ENCODE peak calls at places on chromosome 4, in nine cellular contexts. I is astrocyte, P is WTC11, Y is A549, U is endothelial cell, O is mucosa of descending colon, E is esophagus muscularis mucosa, R is cardiac muscle cell, S is transverse colon. L is an unnamed sample.

GRCh38 chr4:84920591-84920990 is 45.9 kb downstream of the WDFY3 start:
- DNase-seq in Y (no peak), I (peak; percentile 62), E (no peak), U (no peak), S (no peak), O (no peak), P (no peak), R (peak; percentile 84), L (no peak)

GRCh38 chr4:82900016-82900334 is 560 bp upstream of the THAP9 start:
- DNase-seq in E (no peak), U (no peak), I (no peak), O (no peak), Y (peak; percentile 46), P (no peak), S (no peak), R (no peak), L (no peak)

GRCh38 chr4:63620271-63620670 is 789.0 kb downstream of the TECRL start:
- DNase-seq in U (no peak), Y (no peak), I (no peak), P (no peak), E (no peak), O (no peak), S (no peak), R (no peak), L (no peak)

GRCh38 chr4:34365891-34366290 is 1878.4 kb downstream of the ARAP2 start:
- DNase-seq in Y (no peak), O (no peak), R (no peak), U (no peak), P (no peak), E (no peak), S (no peak), I (no peak), L (no peak)

GRCh38 chr4:2783790-2784189 is 9.1 kb upstream of the SH3BP2 start:
- DNase-seq in E (no peak), R (no peak), P (no peak), O (no peak), I (no peak), Y (no peak), S (no peak), U (no peak), L (no peak)

GRCh38 chr4:185394568-185395254 is 1.0 kb downstream of the LRP2BP start:
- DNase-seq in U (no peak), I (peak; percentile 27), R (no peak), O (no peak), S (no peak), E (no peak), P (no peak), Y (no peak), L (peak; percentile 17)

GRCh38 chr4:97866821-97867556 is 276.3 kb downstream of the STPG2 start:
- DNase-seq in U (no peak), S (no peak), I (no peak), E (no peak), O (no peak), R (no peak), P (no peak), Y (no peak), L (no peak)

GRCh38 chr4:25223770-25224375 is 10.0 kb upstream of the PI4K2B start:
- DNase-seq in S (no peak), E (no peak), I (peak; percentile 34), O (peak; percentile 56), Y (peak; percentile 61), U (peak; percentile 33), P (peak; percentile 49), R (peak; percentile 53), L (peak; percentile 17)

GRCh38 chr4:183996868-183997267 is 91.8 kb downstream of the STOX2 start:
- DNase-seq in P (no peak), E (no peak), R (peak; percentile 20), O (no peak), Y (no peak), S (no peak), U (no peak), I (peak; percentile 53), L (no peak)

GRCh38 chr4:71294301-71294700 is 44.5 kb upstream of the SLC4A4 start:
- DNase-seq in O (no peak), U (no peak), I (peak; percentile 66), R (no peak), Y (no peak), P (no peak), S (no peak), E (no peak), L (no peak)

GRCh38 chr4:999863-1000425 is 6.7 kb upstream of the SLC26A1 start:
- DNase-seq in E (no peak), I (no peak), S (no peak), R (no peak), U (no peak), O (no peak), P (no peak), Y (no peak), L (no peak)

GRCh38 chr4:40399578-40399977 is 64.4 kb downstream of the CHRNA9 start:
- DNase-seq in P (no peak), R (no peak), U (no peak), E (no peak), O (no peak), I (no peak), S (no peak), Y (no peak), L (no peak)

GRCh38 chr4:153543351-153543750 is 77.2 kb downstream of the TMEM131L start:
- DNase-seq in O (no peak), R (no peak), U (no peak), E (peak; percentile 88), P (no peak), I (no peak), S (no peak), Y (no peak), L (no peak)

GRCh38 chr4:153542131-153542530 is 76.0 kb downstream of the TMEM131L start:
- DNase-seq in O (no peak), Y (no peak), I (no peak), R (no peak), U (no peak), S (no peak), P (no peak), E (peak; percentile 85), L (no peak)

GRCh38 chr4:153545822-153546221 is 79.7 kb downstream of the TMEM131L start:
- DNase-seq in E (peak; percentile 57), S (no peak), I (no peak), P (no peak), U (no peak), Y (no peak), O (no peak), R (no peak), L (no peak)

GRCh38 chr4:153541426-153542096 is 75.4 kb downstream of the TMEM131L start:
- DNase-seq in O (no peak), I (peak; percentile 97), P (no peak), R (peak; percentile 70), U (no peak), S (no peak), E (peak; percentile 64), Y (no peak), L (peak; percentile 39)

GRCh38 chr4:153542835-153543234 is 76.7 kb downstream of the TMEM131L start:
- DNase-seq in R (no peak), U (no peak), O (no peak), Y (no peak), P (peak; percentile 58), S (no peak), I (no peak), E (peak; percentile 77), L (peak; percentile 48)
- TF ChIP-seq CTCF in R (no peak), U (no peak), O (no peak), Y (no peak), P (peak; percentile 36), S (no peak), I (no peak), E (no peak), L (peak; percentile 37)

GRCh38 chr4:141375855-141376254 is 155.2 kb downstream of the ZNF330 start:
- DNase-seq in I (peak; percentile 90), P (no peak), U (no peak), O (no peak), Y (peak; percentile 87), R (peak; percentile 84), S (no peak), E (no peak), L (no peak)
- TF ChIP-seq CTCF in I (peak; percentile 68), P (no peak), U (no peak), O (no peak), Y (peak; percentile 52), R (peak; percentile 57), S (no peak), E (no peak), L (no peak)

GRCh38 chr4:177236889-177237288 is 72.8 kb upstream of the NEIL3 start:
- DNase-seq in Y (no peak), I (no peak), P (no peak), O (no peak), E (no peak), R (no peak), U (no peak), S (no peak), L (no peak)

GRCh38 chr4:177237291-177237690 is 72.4 kb upstream of the NEIL3 start:
- DNase-seq in I (no peak), P (no peak), R (no peak), O (no peak), U (no peak), S (no peak), Y (no peak), E (no peak), L (no peak)

GRCh38 chr4:177239475-177239874 is 70.2 kb upstream of the NEIL3 start:
- DNase-seq in R (peak; percentile 13), I (peak; percentile 23), P (no peak), E (no peak), O (no peak), Y (no peak), U (no peak), S (no peak), L (no peak)

GRCh38 chr4:177239878-177240277 is 69.8 kb upstream of the NEIL3 start:
- DNase-seq in U (no peak), S (no peak), O (no peak), E (no peak), Y (no peak), R (no peak), P (no peak), I (no peak), L (no peak)

DNA sequence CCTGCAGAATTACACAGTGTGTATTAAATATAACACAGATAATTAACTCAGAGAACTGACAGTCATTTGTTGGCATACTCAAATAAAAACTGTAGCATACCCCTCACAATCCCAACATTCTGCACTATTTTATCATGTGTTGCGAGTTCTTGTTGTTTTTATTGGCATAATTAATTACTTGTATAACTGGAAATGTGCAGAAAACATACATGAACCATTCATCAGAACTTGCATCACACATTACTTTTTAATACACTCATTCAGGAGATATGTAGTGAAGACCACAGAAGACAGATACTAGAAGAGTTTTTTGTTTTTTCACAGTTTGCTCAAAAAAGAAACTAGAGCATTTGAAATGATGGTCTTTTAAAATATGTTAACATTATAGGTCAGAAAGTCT is 74.6 kb upstream of the NEIL3 start:
- DNase-seq in O (no peak), U (no peak), S (no peak), E (no peak), I (peak; percentile 95), R (peak; percentile 72), P (no peak), Y (no peak), L (no peak)
- TF ChIP-seq CTCF in O (no peak), U (no peak), S (no peak), E (no peak), I (no peak), R (no peak), P (no peak), Y (no peak), L (no peak)

DNA sequence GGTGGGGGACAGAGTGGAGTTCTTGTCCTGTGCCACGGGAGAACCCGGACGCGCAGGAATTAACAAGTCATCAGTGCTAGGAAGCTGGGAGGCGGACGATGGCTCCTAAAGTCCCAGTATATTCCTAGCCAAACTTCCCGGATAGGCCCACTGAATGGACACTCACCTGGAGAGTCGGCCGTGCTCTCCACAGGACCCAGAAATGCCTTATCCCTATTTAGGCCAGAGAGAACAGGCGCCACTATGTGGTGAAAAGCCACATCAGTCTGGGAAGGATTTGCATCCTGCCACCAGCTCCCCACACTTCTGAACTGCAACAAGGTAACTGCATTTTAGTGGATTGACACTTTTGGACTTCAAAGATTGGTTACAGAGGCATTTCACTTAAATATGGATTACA is 1.1 kb downstream of the CFAP299 start:
- DNase-seq in O (peak; percentile 27), U (peak; percentile 33), P (peak; percentile 45), R (peak; percentile 35), I (peak; percentile 33), S (peak; percentile 14), E (no peak), Y (peak; percentile 26), L (no peak)
- TF ChIP-seq CTCF in O (no peak), U (no peak), P (no peak), R (peak; percentile 43), I (peak; percentile 41), S (no peak), E (peak; percentile 28), Y (peak; percentile 33), L (no peak)

L was measured in activated CD8-positive, alpha-beta T cell treated with anti-CD3 and anti-CD28 coated beads for 36 hours.